ENCODE peak calls at places on chromosome 17, in nine cellular contexts. B is GM23248, T is PC-9, P is GM23338, S is neural progenitor cell, R is hepatocyte, N is fibroblast of lung, X is OCI-LY7, D is HepG2. K is an unnamed sample.
A peak's percentile ranks its signal among the peaks of the same experiment; 100 is the strongest.

GRCh38 chr17:2911035-2911754 is 115.0 kb downstream of the RAP1GAP2 start:
- DNase-seq in B (no peak), T (no peak), P (no peak), S (no peak), R (peak; percentile 7), N (no peak), X (no peak), D (no peak), K (no peak)

GRCh38 chr17:2023692-2024571 is 1.2 kb downstream of the RTN4RL1 start:
- DNase-seq in B (peak; percentile 58), T (peak; percentile 35), P (peak; percentile 96), S (peak; percentile 99), R (peak; percentile 81), N (peak; percentile 33), X (no peak), D (no peak), K (peak; percentile 37)

GRCh38 chr17:3678095-3678820 is 9.6 kb downstream of the EMC6 start:
- DNase-seq in B (peak; percentile 59), T (no peak), P (peak; percentile 75), S (peak; percentile 65), R (no peak), N (peak; percentile 71), X (no peak), D (peak; percentile 49), K (peak; percentile 27)

GRCh38 chr17:40510328-40510648 is 8.9 kb upstream of the TNS4 start:
- DNase-seq in B (peak; percentile 87), T (peak; percentile 88), P (no peak), S (no peak), R (no peak), N (peak; percentile 79), X (no peak), D (peak; percentile 60), K (peak; percentile 99)

GRCh38 chr17:69637399-69638165 is 223.1 kb downstream of the MAP2K6 start:
- DNase-seq in B (peak; percentile 80), T (no peak), P (no peak), S (peak; percentile 43), R (no peak), N (peak; percentile 87), X (no peak), D (no peak), K (peak; percentile 16)

GRCh38 chr17:82193520-82194236 is 19.0 kb downstream of the CCDC57 start:
- DNase-seq in B (no peak), T (no peak), P (no peak), S (no peak), R (no peak), N (no peak), X (no peak), D (no peak), K (no peak)

GRCh38 chr17:61317779-61318178 is 81.9 kb upstream of the TBX2 start:
- DNase-seq in B (no peak), T (no peak), P (no peak), S (no peak), R (no peak), N (no peak), X (no peak), D (no peak), K (no peak)

GRCh38 chr17:41530062-41531048 is 2.2 kb upstream of the KRT19 start:
- DNase-seq in B (peak; percentile 90), T (peak; percentile 86), P (no peak), S (no peak), R (peak; percentile 91), N (peak; percentile 97), X (no peak), D (peak; percentile 85), K (peak; percentile 91)

GRCh38 chr17:16282522-16282921 is 65.5 kb downstream of the PIGL start:
- DNase-seq in B (peak; percentile 92), T (no peak), P (no peak), S (no peak), R (no peak), N (peak; percentile 97), X (no peak), D (no peak), K (peak; percentile 80)

GRCh38 chr17:59842901-59843652 is 49.7 kb downstream of the TUBD1 start:
- DNase-seq in B (peak; percentile 95), T (peak; percentile 71), P (peak; percentile 31), S (no peak), R (peak; percentile 77), N (peak; percentile 98), X (no peak), D (peak; percentile 96), K (peak; percentile 97)

GRCh38 chr17:65472602-65473001 is 88.8 kb downstream of the AXIN2 start:
- DNase-seq in B (peak; percentile 85), T (no peak), P (no peak), S (no peak), R (peak; percentile 51), N (peak; percentile 53), X (no peak), D (no peak), K (no peak)

GRCh38 chr17:80969674-80970043 is 22.0 kb upstream of the CHMP6 start:
- DNase-seq in B (no peak), T (no peak), P (no peak), S (no peak), R (no peak), N (no peak), X (no peak), D (no peak), K (no peak)

GRCh38 chr17:80969030-80969673 is 22.5 kb upstream of the CHMP6 start:
- DNase-seq in B (no peak), T (no peak), P (no peak), S (no peak), R (no peak), N (no peak), X (no peak), D (no peak), K (no peak)

GRCh38 chr17:80967404-80967872 is 24.2 kb upstream of the CHMP6 start:
- DNase-seq in B (no peak), T (no peak), P (no peak), S (no peak), R (no peak), N (no peak), X (no peak), D (no peak), K (no peak)

GRCh38 chr17:80970044-80970761 is 21.4 kb upstream of the CHMP6 start:
- DNase-seq in B (peak; percentile 46), T (peak; percentile 37), P (no peak), S (peak; percentile 62), R (peak; percentile 46), N (no peak), X (peak; percentile 48), D (no peak), K (no peak)

DNA sequence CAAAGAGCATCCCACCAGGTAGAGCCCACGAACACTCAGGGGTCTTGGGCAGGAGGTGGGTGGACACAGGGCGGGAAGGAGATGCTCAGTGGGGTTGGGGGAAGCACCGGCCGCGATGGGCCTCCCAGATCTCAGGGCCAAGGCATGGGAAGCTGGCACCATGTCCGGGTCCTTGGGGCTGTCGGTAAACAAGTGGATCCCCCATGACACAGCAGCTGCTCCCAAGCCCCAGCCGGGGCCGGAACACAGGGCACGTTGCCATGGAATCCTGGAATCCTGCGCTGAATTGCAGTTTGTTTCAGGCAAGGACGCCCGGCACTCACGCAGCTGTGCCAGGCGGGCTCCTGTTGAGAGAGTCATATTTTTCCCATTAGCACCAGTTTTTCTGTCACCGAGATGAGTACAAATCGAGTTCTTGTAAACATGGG is 23.0 kb upstream of the CHMP6 start:
- DNase-seq in B (peak; percentile 66), T (no peak), P (no peak), S (no peak), R (peak; percentile 52), N (peak; percentile 53), X (no peak), D (no peak), K (no peak)
- H3K4me3 ChIP-seq in B (no peak overlapping the region), T (no peak overlapping the region), P (no peak overlapping the region), S (no peak overlapping the region), R (no peak overlapping the region), N (no peak overlapping the region), X (no peak overlapping the region), D (no peak overlapping the region), K (no peak overlapping the region)

GRCh38 chr17:78734841-78735641 is 47.0 kb downstream of the CYTH1 start:
- DNase-seq in B (no peak), T (no peak), P (no peak), S (no peak), R (peak; percentile 65), N (no peak), X (peak; percentile 68), D (peak; percentile 52), K (no peak)
- H3K79me2 ChIP-seq in B (peaks cover 92% of the 10 kb centered on the region), T (peaks cover 53% of the 10 kb centered on the region), P (peaks cover 15% of the 10 kb centered on the region), S (no peaks in the 10 kb centered on the region), R (peaks cover 75% of the 10 kb centered on the region), N (peaks cover 3% of the 10 kb centered on the region), X (peaks cover 94% of the 10 kb centered on the region), D (peaks cover 66% of the 10 kb centered on the region), K (peaks cover 87% of the 10 kb centered on the region)

DNA sequence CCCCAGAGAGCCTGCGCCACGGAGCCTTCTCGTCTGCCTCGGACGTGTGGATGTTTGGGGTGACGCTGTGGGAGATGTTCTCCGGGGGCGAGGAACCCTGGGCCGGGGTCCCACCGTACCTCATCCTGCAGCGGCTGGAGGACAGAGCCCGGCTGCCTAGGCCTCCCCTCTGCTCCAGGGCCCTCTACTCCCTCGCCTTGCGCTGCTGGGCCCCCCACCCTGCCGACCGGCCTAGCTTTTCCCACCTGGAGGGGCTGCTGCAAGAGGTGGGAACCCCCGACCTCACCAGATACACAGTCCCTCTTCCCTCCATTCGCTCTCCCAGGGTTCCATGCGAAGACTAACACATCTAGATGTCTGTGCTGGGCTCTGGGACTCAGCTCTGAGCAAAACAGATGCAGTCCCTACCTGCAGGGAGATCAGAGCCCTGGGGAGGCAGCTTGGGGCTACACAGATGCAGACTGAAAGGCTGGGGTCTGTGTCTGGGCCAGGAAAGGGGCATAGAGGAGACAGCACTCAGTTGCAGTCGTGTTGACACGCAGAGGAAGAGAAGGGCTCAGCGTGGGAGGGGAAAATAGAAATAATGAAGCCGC is 3.7 kb downstream of the TNK1 start:
- DNase-seq in B (no peak), T (no peak), P (peak; percentile 44), S (no peak), R (no peak), N (no peak), X (peak; percentile 14), D (no peak), K (no peak)
- H3K27ac ChIP-seq in B (no peak overlapping the region), T (no peak overlapping the region), P (no peak overlapping the region), S (no peak overlapping the region), R (no peak overlapping the region), N (no peak overlapping the region), X (no peak overlapping the region), D (no peak overlapping the region), K (no peak overlapping the region)

GRCh38 chr17:50125420-50125997 is 4.5 kb downstream of the SAMD14 start:
- DNase-seq in B (no peak), T (no peak), P (no peak), S (no peak), R (no peak), N (no peak), X (no peak), D (no peak), K (no peak)

GRCh38 chr17:50118828-50119218 is 11.1 kb downstream of the SAMD14 start:
- DNase-seq in B (no peak), T (no peak), P (no peak), S (no peak), R (no peak), N (no peak), X (no peak), D (no peak), K (no peak)

GRCh38 chr17:50123649-50124349 is 6.2 kb downstream of the SAMD14 start:
- DNase-seq in B (no peak), T (no peak), P (peak; percentile 52), S (peak; percentile 33), R (no peak), N (peak; percentile 41), X (no peak), D (no peak), K (no peak)

GRCh38 chr17:50120475-50121253 is 9.3 kb downstream of the SAMD14 start:
- DNase-seq in B (no peak), T (no peak), P (no peak), S (no peak), R (no peak), N (no peak), X (no peak), D (no peak), K (no peak)

GRCh38 chr17:50122945-50123344 is 7.0 kb downstream of the SAMD14 start:
- DNase-seq in B (no peak), T (no peak), P (no peak), S (peak; percentile 66), R (no peak), N (no peak), X (no peak), D (no peak), K (no peak)
- H3K4me3 ChIP-seq in B (no peak overlapping the region), T (no peak overlapping the region), P (no peak overlapping the region), S (no peak overlapping the region), R (no peak overlapping the region), N (no peak overlapping the region), X (no peak overlapping the region), D (no peak overlapping the region), K (no peak overlapping the region)

K was measured in mammary epithelial cell.